ENCODE peak calls at places on chromosomes 11 and 22, in eight cellular contexts. O is esophagus squamous epithelium, X is esophagus muscularis mucosa, I is IMR-90, J is upper lobe of right lung, M is A549, Z is neuronal stem cell, N is right cardiac atrium. B is an unnamed sample. For H3K4me1, the result is how much of the 10 kb centered on the place peaks cover.

GRCh38 chr11:130908770-130909625 is 7.3 kb downstream of the SNX19 start:
- DNase-seq in O (no peak), Z (no peak), X (peak), M (no peak), I (peak), N (no peak), J (no peak), B (no peak)

GRCh38 chr11:69911310-69912160 is 92.3 kb upstream of the FGF3 start:
- DNase-seq in N (no peak), Z (no peak), X (no peak), I (no peak), O (no peak), J (peak), M (no peak), B (no peak)

GRCh38 chr11:62552931-62553838 is 6.6 kb upstream of the AHNAK start:
- DNase-seq in Z (no peak), M (peak), O (no peak), N (peak), J (peak), X (peak), I (peak), B (peak)

GRCh38 chr11:8061555-8062428 is 19.2 kb upstream of the TUB start:
- DNase-seq in X (no peak), M (no peak), N (no peak), J (no peak), O (no peak), I (no peak), Z (no peak), B (peak)

GRCh38 chr11:69852051-69852450 is 32.8 kb upstream of the FGF3 start:
- DNase-seq in N (no peak), I (no peak), Z (no peak), O (no peak), X (no peak), J (no peak), M (no peak), B (no peak)

GRCh38 chr11:117606211-117606610 is 190.8 kb downstream of the DSCAML1 start:
- DNase-seq in O (no peak), J (no peak), N (no peak), X (no peak), I (no peak), M (no peak), Z (no peak), B (no peak)

GRCh38 chr11:25755918-25756584 is 575.9 kb upstream of the ANO3 start:
- DNase-seq in O (no peak), J (no peak), X (no peak), Z (no peak), M (no peak), N (peak), I (no peak), B (no peak)

GRCh38 chr11:72069200-72069599 is 11.1 kb downstream of the NUMA1 start:
- DNase-seq in X (no peak), N (no peak), M (no peak), I (no peak), Z (no peak), J (no peak), O (no peak), B (no peak)

GRCh38 chr11:74462009-74462408 is 5.3 kb downstream of the KCNE3 start:
- DNase-seq in X (no peak), M (no peak), I (no peak), Z (no peak), O (no peak), J (peak), N (peak), B (peak)

GRCh38 chr22:37416806-37417205 is 10.5 kb downstream of the ELFN2 start:
- DNase-seq in O (no peak), Z (no peak), X (no peak), I (no peak), M (no peak), N (no peak), J (no peak), B (no peak)

GRCh38 chr11:44625759-44626523 is 60.5 kb downstream of the CD82 start:
- DNase-seq in X (peak), Z (no peak), M (no peak), N (no peak), O (no peak), I (no peak), J (peak), B (peak)

DNA sequence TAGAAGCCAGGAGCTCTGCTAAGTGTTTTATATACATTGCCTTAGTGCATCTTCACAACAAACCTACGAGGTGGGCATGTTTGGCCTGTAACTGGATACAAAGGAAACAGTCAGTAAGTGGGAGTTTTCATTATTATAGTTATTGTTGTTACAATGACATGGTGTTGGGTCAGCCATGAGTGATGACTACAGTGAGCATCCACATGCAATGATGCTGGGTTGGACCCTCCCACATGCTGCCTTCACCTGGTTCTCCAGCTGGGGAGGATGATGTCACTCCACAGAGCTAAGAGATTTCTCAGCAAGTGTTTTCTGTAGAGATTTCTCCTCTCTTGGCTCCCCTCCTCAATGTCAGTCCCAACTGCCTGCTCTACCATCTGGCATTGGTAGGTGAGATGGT is 59.3 kb downstream of the EHF start:
- DNase-seq in O (no peak), M (no peak), J (no peak), N (no peak), Z (no peak), I (peak), X (no peak), B (no peak)
- H3K4me3 ChIP-seq in O (no peak), M (no peak), J (no peak), N (no peak), Z (no peak), I (no peak), X (no peak), B (no peak)

DNA sequence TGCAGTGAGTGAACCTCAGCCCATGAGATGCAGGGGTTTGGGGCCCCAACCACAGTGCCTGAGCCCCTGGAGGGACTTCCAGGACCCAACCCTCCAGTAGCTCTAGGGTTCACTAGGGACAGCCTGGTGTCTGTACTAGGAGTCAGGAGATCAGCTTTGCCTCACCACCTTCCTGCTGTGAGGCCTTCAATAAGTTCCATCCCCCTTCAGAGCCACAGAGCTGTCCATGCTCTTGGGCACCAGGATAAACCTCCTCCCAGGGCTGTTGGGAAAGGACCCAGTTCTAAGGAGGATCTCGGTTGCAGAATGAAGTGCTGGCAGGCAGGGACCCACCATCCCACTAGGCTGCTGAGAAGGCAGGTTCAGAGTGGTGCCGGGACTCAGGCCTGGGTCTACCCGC is 9.7 kb downstream of the ARHGEF17 start:
- DNase-seq in J (no peak), I (no peak), M (no peak), N (no peak), X (no peak), O (no peak), Z (no peak), B (no peak)
- H3K4me1 ChIP-seq in J (half or more), I (half or more), M (under half), N (half or more), X (half or more), O (half or more), Z (under half), B (half or more)

GRCh38 chr11:94583213-94583884 is 16.2 kb downstream of the PIWIL4 start:
- DNase-seq in O (no peak), Z (no peak), I (no peak), X (no peak), N (no peak), M (no peak), J (no peak), B (no peak)
- H3K4me3 ChIP-seq in O (no peak), Z (no peak), I (no peak), X (no peak), N (no peak), M (no peak), J (no peak), B (no peak)

DNA sequence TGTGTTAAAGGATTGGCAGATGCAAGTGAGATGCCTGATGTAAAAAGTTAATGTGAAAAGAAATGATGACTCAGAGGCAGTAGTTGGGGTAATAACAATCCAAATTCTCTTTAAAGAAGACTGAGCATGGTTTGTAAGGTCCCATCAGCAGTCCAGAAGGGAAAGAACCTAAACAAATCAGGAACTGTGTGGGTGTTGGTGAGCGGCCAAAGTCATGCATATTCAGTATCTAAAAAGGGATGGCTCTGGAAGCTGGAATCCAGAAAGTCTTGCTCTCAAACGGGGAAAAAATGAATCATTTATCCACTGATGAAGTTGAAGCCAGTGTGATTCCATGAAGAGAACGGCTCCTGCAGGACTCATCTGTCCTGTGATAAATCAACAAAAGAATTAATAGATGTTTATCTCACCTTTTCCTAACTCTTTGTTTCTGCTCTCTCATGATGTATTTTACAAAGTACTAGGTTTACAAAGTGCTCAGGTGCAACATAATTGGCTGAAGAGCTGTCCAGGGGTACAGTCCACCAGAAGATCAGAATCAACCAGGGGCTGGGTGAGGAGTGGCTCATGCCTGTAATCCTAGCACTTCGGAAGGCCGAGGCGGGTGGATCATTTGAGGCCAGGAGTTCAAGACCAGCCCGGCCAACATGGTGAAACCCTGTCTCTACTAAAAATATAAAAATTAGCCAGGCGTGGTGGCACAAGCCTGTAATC is 20.5 kb upstream of the SORL1-AS1 start:
- DNase-seq in N (no peak), J (no peak), Z (no peak), O (no peak), I (peak), X (no peak), M (no peak), B (no peak)
- H3K4me1 ChIP-seq in N (under half), J (under half), Z (under half), O (under half), I (under half), X (under half), M (under half), B (under half)

DNA sequence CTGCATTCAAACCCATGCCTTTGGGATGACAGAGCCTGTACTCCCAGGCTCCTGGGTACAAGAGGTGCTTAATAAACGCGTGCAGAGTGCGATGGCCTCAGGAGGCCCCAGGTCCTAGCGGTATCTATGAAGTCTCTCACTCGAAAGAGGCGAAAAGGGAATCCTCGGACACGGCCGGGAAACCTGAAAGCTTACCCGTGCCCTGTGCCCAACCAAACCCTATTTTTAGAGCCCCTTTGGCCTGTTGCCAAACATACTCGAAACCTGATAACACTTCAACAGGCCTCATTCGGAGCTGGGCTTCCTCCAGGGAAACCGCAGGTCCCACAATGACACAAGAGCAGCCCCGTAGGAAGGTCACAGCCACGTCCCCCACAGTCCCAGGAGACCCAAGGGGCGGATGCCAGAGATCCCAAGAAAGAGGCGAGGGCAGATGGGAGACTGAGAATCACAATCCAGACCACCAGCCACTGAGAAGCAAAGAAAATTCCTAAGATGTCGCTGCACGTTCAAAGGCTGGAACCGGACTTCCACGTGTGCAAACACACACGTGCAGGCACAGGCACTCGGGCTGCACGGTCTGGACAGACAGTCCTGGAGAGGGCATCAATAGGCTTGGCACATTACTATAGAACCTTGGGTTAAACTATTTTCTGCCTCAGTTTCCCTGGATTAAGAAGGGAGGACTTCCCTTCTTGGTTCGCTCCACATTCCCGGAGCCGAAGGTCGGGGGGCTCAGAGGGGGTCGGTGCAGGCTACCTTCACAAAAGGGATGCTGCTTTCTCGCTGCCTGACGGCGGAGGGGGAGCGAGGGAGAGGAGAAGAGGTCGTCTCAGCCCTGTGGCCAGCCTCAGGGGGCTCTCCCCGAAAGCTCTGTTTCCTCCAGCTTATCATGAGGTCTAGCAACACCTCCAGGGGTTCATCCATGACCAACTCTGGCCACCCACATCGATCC is 8.2 kb downstream of the PDGFB start:
- DNase-seq in I (no peak), N (peak), X (no peak), J (no peak), Z (no peak), O (no peak), M (no peak), B (peak)
- H3K4me3 ChIP-seq in I (no peak), N (no peak), X (no peak), J (no peak), Z (no peak), O (no peak), M (no peak), B (no peak)

GRCh38 chr22:43001271-43002197 is 13.4 kb downstream of the PACSIN2 start:
- DNase-seq in I (no peak), J (no peak), M (no peak), X (no peak), Z (no peak), N (no peak), O (no peak), B (no peak)
- H3K4me1 ChIP-seq in I (half or more), J (half or more), M (half or more), X (half or more), Z (under half), N (under half), O (half or more), B (half or more)

B was measured in right atrium auricular region.